ENCODE peak calls at places on chromosomes 2 and 18, in four cellular contexts. I, N, V and J are unnamed samples.
A peak's percentile ranks its signal among the peaks of the same experiment; 100 is the strongest.

GRCh38 chr2:152532241-152532640 is 185.0 kb downstream of the PRPF40A start:
- DNase-seq in N (peak; percentile 47), I (no peak), V (no peak), J (no peak)

GRCh38 chr2:226911932-226912331 is 76.1 kb downstream of the RHBDD1 start:
- DNase-seq in N (peak; percentile 61), V (no peak), I (peak; percentile 37), J (no peak)

GRCh38 chr2:63834401-63834800 is 7.3 kb upstream of the UGP2 start:
- DNase-seq in I (no peak), V (no peak), N (no peak), J (no peak)

GRCh38 chr2:185208261-185208660 is 530.3 kb upstream of the FSIP2 start:
- DNase-seq in N (no peak), I (no peak), V (no peak), J (no peak)

GRCh38 chr2:106685180-106685897 is 198.2 kb downstream of the CD8B2 start:
- DNase-seq in N (no peak), I (no peak), V (no peak), J (no peak)

GRCh38 chr2:94873362-94874276 is 2.4 kb downstream of the TEKT4 start:
- DNase-seq in I (no peak), N (no peak), V (no peak), J (no peak)

GRCh38 chr2:45882707-45883106 is 231.2 kb downstream of the PRKCE start:
- DNase-seq in N (no peak), I (peak; percentile 42), V (peak; percentile 95), J (no peak)

GRCh38 chr2:224982226-224982625 is 60.0 kb downstream of the DOCK10 start:
- DNase-seq in V (no peak), I (no peak), N (no peak), J (no peak)

GRCh38 chr2:35199298-35199697 is 1156.3 kb upstream of the CRIM1 start:
- DNase-seq in V (no peak), I (no peak), N (no peak), J (no peak)

GRCh38 chr2:46434851-46435273 is 44.5 kb upstream of the TMEM247 start:
- DNase-seq in V (no peak), I (no peak), N (peak; percentile 40), J (no peak)

GRCh38 chr2:102637358-102637757 is 18.0 kb downstream of the SLC9A2 start:
- DNase-seq in V (no peak), I (no peak), N (no peak), J (no peak)

GRCh38 chr2:120466704-120467054 is 120.7 kb downstream of the INHBB start:
- DNase-seq in V (no peak), I (no peak), N (no peak), J (no peak)

GRCh38 chr2:121667618-121668017 is 18.4 kb upstream of the CLASP1 start:
- DNase-seq in N (no peak), V (no peak), I (no peak), J (no peak)

GRCh38 chr2:191319181-191319580 is 74.0 kb downstream of the MYO1B start:
- DNase-seq in N (no peak), V (no peak), I (no peak), J (no peak)

GRCh38 chr2:156447761-156448160 is 11.6 kb downstream of the GPD2 start:
- DNase-seq in V (no peak), I (no peak), N (no peak), J (no peak)

GRCh38 chr2:210477496-210477895 is 937 bp upstream of the LANCL1 start:
- DNase-seq in I (peak; percentile 27), V (no peak), N (peak; percentile 21), J (no peak)

GRCh38 chr2:241946306-241947003 is 76.9 kb downstream of the RTP5 start:
- DNase-seq in N (no peak), V (peak; percentile 28), I (no peak), J (no peak)

GRCh38 chr2:74148457-74149248 is 941 bp upstream of the BOLA3 start:
- DNase-seq in V (no peak), I (no peak), N (no peak), J (no peak)

GRCh38 chr2:220849433-220849832 is 722.7 kb downstream of the EPHA4 start:
- DNase-seq in I (no peak), N (no peak), V (no peak), J (no peak)

GRCh38 chr2:105175231-105175630 is 66.3 kb upstream of the GPR45 start:
- DNase-seq in I (no peak), N (no peak), V (no peak), J (no peak)

GRCh38 chr2:64750001-64750816 is 96.5 kb upstream of the SERTAD2 start:
- DNase-seq in V (peak; percentile 88), N (no peak), I (no peak), J (peak; percentile 11)

GRCh38 chr2:85181093-85181685 is 48.0 kb downstream of the TCF7L1 start:
- DNase-seq in I (no peak), V (no peak), N (no peak), J (no peak)

GRCh38 chr2:206361407-206362045 is 81.8 kb upstream of the ADAM23 start:
- DNase-seq in V (no peak), I (no peak), N (no peak), J (no peak)

GRCh38 chr18:63322908-63323634 is 3.5 kb upstream of the BCL2 start:
- DNase-seq in N (peak; percentile 32), I (no peak), V (peak; percentile 80), J (peak; percentile 42)

GRCh38 chr2:170567427-170567826 is 147.7 kb upstream of the SP5 start:
- DNase-seq in I (no peak), V (no peak), N (no peak), J (no peak)

GRCh38 chr2:101396352-101396717 is 9.0 kb upstream of the CREG2 start:
- DNase-seq in N (peak; percentile 80), V (no peak), I (peak; percentile 78), J (no peak)

GRCh38 chr2:86750240-86750839 is 30.2 kb downstream of the RMND5A start:
- DNase-seq in V (no peak), I (no peak), N (no peak), J (no peak)

GRCh38 chr2:2646312-2647051 is 315.4 kb upstream of the MYT1L start:
- DNase-seq in V (no peak), I (no peak), N (no peak), J (peak; percentile 10)